ENCODE peak calls at places on chromosomes 16 and 17, in four cellular contexts. W, Y, L and K are unnamed samples.

GRCh38 chr17:15651583-15652110 is 32.1 kb upstream of the FBXW10B start:
- DNase-seq in Y (peak; percentile 99), L (peak; percentile 95), W (peak; percentile 99), K (peak; percentile 96)

GRCh38 chr16:57260294-57260929 is 15.4 kb downstream of the ARL2BP start:
- DNase-seq in W (peak; percentile 82), Y (no peak), L (no peak), K (no peak)

GRCh38 chr17:48882272-48882671 is 10.3 kb upstream of the ATP5MC1 start:
- DNase-seq in Y (no peak), W (no peak), L (no peak), K (no peak)

GRCh38 chr16:11104168-11105037 is 151.6 kb downstream of the SOCS1 start:
- DNase-seq in Y (no peak), L (no peak), W (no peak), K (no peak)

GRCh38 chr17:66755101-66755943 is 79.6 kb upstream of the CACNG5 start:
- DNase-seq in Y (no peak), L (no peak), W (no peak), K (peak; percentile 23)

GRCh38 chr16:56346131-56346890 is 79.0 kb downstream of the AMFR start:
- DNase-seq in L (no peak), W (no peak), Y (no peak), K (no peak)

GRCh38 chr17:74750327-74751069 is 2.1 kb downstream of the NHERF1 start:
- DNase-seq in Y (no peak), W (no peak), L (no peak), K (peak; percentile 63)

GRCh38 chr17:10265100-10265810 is 66.8 kb upstream of the GAS7 start:
- DNase-seq in W (peak; percentile 68), Y (no peak), L (no peak), K (no peak)

GRCh38 chr16:82072313-82072712 is 37.3 kb downstream of the HSD17B2 start:
- DNase-seq in Y (no peak), L (no peak), W (no peak), K (peak; percentile 41)

GRCh38 chr16:4306439-4307214 is 9.2 kb upstream of the GLIS2 start:
- DNase-seq in W (no peak), Y (no peak), L (no peak), K (no peak)

GRCh38 chr16:1428511-1428910 is 2.4 kb upstream of the PERCC1 start:
- DNase-seq in Y (peak; percentile 57), L (peak; percentile 56), W (no peak), K (no peak)

GRCh38 chr16:79651363-79651762 is 50.8 kb upstream of the MAF start:
- DNase-seq in W (peak; percentile 1), L (peak; percentile 31), Y (peak; percentile 47), K (no peak)

GRCh38 chr17:7502987-7503386 is 18.8 kb downstream of the POLR2A start:
- DNase-seq in Y (peak; percentile 37), L (no peak), W (no peak), K (no peak)

GRCh38 chr16:86702824-86703588 is 124.7 kb downstream of the FOXL1 start:
- DNase-seq in L (no peak), W (no peak), Y (no peak), K (no peak)

GRCh38 chr16:17831330-17831729 is 360.6 kb upstream of the XYLT1 start:
- DNase-seq in L (no peak), W (no peak), Y (peak; percentile 24), K (no peak)

GRCh38 chr17:8192070-8192815 is 2.3 kb upstream of the BORCS6 start:
- DNase-seq in L (peak; percentile 56), W (peak; percentile 85), Y (peak; percentile 97), K (no peak)

GRCh38 chr17:79954281-79955166 is 81.1 kb downstream of the TBC1D16 start:
- DNase-seq in L (no peak), Y (no peak), W (no peak), K (no peak)

GRCh38 chr17:58184308-58184985 is 8.1 kb upstream of the EPX start:
- DNase-seq in L (no peak), Y (no peak), W (peak; percentile 47), K (no peak)

GRCh38 chr16:73036074-73036826 is 11.7 kb downstream of the ZFHX3 start:
- DNase-seq in W (no peak), Y (no peak), L (no peak), K (no peak)

GRCh38 chr17:18961634-18962493 is 9.9 kb downstream of the SLC5A10 start:
- DNase-seq in W (peak; percentile 43), L (no peak), Y (peak; percentile 64), K (no peak)

GRCh38 chr16:18853694-18854093 is 52.3 kb upstream of the ARL6IP1 start:
- DNase-seq in W (no peak), Y (no peak), L (no peak), K (no peak)

GRCh38 chr16:58588406-58588805 is 41.2 kb downstream of the CNOT1 start:
- DNase-seq in Y (no peak), W (no peak), L (no peak), K (no peak)

GRCh38 chr17:42845918-42846593 is 1.7 kb downstream of the AOC2 start:
- DNase-seq in Y (no peak), W (no peak), L (no peak), K (no peak)

GRCh38 chr16:69324013-69324531 is 6.3 kb downstream of the PDF start:
- DNase-seq in L (peak; percentile 74), W (no peak), Y (no peak), K (peak; percentile 28)

GRCh38 chr17:77734371-77735050 is 224.0 kb upstream of the TNRC6C start:
- DNase-seq in L (peak; percentile 95), Y (peak; percentile 37), W (peak; percentile 16), K (no peak)

GRCh38 chr16:13811834-13812233 is 108.1 kb upstream of the ERCC4 start:
- DNase-seq in L (no peak), Y (no peak), W (no peak), K (no peak)

GRCh38 chr17:61805399-61805798 is 57.9 kb downstream of the BRIP1 start:
- DNase-seq in L (no peak), W (peak; percentile 74), Y (no peak), K (no peak)

GRCh38 chr17:81291662-81292061 is 3.4 kb downstream of the SLC38A10 start:
- DNase-seq in Y (peak; percentile 77), L (peak; percentile 71), W (peak; percentile 25), K (no peak)

GRCh38 chr16:411576-412265 is 10.0 kb downstream of the DECR2 start:
- DNase-seq in W (no peak), L (no peak), Y (no peak), K (no peak)

GRCh38 chr16:405548-406506 is 4.1 kb downstream of the DECR2 start:
- DNase-seq in W (no peak), L (no peak), Y (no peak), K (no peak)

GRCh38 chr16:414395-415169 is 10.9 kb upstream of the RAB11FIP3 start:
- DNase-seq in L (no peak), W (no peak), Y (no peak), K (no peak)

GRCh38 chr16:407253-407652 is 5.6 kb downstream of the DECR2 start:
- DNase-seq in W (no peak), Y (no peak), L (no peak), K (no peak)

GRCh38 chr16:410516-411178 is 9.0 kb downstream of the DECR2 start:
- DNase-seq in W (no peak), L (no peak), Y (no peak), K (no peak)
- TF ChIP-seq CTCF in W (no peak), L (no peak), Y (no peak), K (no peak)

GRCh38 chr17:28746611-28747045 is 2.8 kb downstream of the TRAF4 start:
- DNase-seq in W (no peak), L (no peak), Y (peak; percentile 76), K (peak; percentile 91)
- H3K4me3 ChIP-seq in W (no peak overlapping the region), L (no peak overlapping the region), Y (peak overlapping the region; percentile 93), K (peak overlapping the region; percentile 89)

GRCh38 chr16:85634747-85635544 is 21.8 kb downstream of the GSE1 start:
- DNase-seq in Y (no peak), L (no peak), W (no peak), K (no peak)
- TF ChIP-seq CTCF in Y (peak; percentile 13), L (no peak), W (peak; percentile 9), K (no peak)

DNA sequence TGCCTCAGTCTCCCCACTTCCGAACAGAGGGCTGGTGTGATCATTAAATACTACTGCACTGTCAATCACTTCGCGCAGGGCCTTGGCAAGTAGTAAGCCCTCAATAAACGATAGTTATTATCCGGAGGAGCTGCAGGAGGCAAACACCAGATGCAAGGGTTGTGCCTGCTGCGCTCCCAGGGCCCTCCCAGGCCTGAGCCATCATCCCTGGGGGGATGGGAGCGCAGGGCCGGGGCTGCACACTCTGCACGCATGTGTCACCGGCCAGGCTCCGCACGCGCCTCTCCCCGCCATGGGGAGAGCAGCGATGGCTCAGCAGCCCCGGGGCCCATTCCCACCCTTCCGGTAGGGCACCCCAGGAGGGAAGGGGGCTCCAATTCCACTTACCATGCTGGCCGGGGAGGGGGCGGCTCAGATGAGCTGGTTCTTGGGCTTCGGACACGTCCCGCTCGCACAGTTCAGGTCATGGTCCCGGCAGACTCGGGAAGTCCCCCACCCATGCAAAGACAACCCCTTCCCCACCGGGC is 723 bp downstream of the XPO6 start:
- DNase-seq in L (peak; percentile 71), Y (peak; percentile 58), W (peak; percentile 75), K (no peak)
- H3K4me3 ChIP-seq in L (peak overlapping the region; percentile 84), Y (peak overlapping the region; percentile 96), W (peak overlapping the region; percentile 66), K (peak overlapping the region; percentile 83)

DNA sequence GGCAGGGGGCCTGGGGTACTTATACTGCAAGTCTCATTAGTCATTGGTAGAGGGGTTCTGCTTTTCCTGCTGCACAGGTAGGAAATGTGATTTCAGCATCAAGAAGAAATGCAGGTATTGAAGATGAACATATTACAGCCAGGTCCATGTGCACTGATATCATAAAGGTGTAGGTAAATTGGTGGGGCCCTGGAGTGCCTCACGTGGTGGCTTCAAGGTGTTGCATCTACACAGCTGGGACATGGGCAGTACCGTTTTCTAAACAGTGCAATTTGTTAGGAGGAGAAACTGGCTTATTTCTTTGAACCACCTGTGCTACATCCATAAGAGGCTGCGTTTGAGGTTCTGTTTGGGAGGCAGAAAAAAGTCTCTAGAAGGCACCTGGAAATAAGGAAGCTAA is 618.1 kb upstream of the RBFOX1 start:
- DNase-seq in L (no peak), Y (no peak), W (no peak), K (no peak)
- TF ChIP-seq CTCF in L (no peak), Y (no peak), W (no peak), K (peak; percentile 1)